ENCODE peak calls at places on chromosomes 11 and 22, in ten cellular contexts. X, B, A, D, W, F, O, R, Q and I are unnamed samples.

GRCh38 chr11:87454246-87454645 is 416.5 kb downstream of the TMEM135 start:
- DNase-seq in F (no peak), W (no peak), O (no peak), X (no peak), B (no peak), Q (no peak), D (no peak), R (no peak), A (no peak), I (peak)

GRCh38 chr11:130511765-130512164 is 63.3 kb downstream of the ADAMTS15 start:
- DNase-seq in X (no peak), F (no peak), O (no peak), D (no peak), A (no peak), W (no peak), R (no peak), Q (no peak), B (no peak), I (no peak)

GRCh38 chr11:126282361-126282741 is 542 bp upstream of the TIRAP start:
- DNase-seq in R (no peak), B (no peak), A (peak), D (no peak), X (peak), Q (peak), W (no peak), F (peak), O (no peak), I (peak)

GRCh38 chr22:19820880-19821522 is 33.7 kb downstream of the GNB1L start:
- DNase-seq in F (no peak), D (no peak), R (no peak), B (no peak), O (no peak), W (no peak), A (no peak), Q (no peak), X (no peak), I (peak)

GRCh38 chr11:90434858-90435257 is 212.0 kb upstream of the CHORDC1 start:
- DNase-seq in A (no peak), X (no peak), O (no peak), B (no peak), D (no peak), W (no peak), R (no peak), F (no peak), Q (no peak), I (no peak)

GRCh38 chr22:30436196-30436595 is 10.6 kb downstream of the MTFP1 start:
- DNase-seq in O (no peak), F (no peak), R (no peak), Q (no peak), B (no peak), X (no peak), A (no peak), D (no peak), W (no peak), I (no peak)

GRCh38 chr22:48680601-48681000 is 1147.1 kb downstream of the BRD1 start:
- DNase-seq in X (peak), R (no peak), O (no peak), Q (no peak), F (no peak), D (no peak), B (no peak), A (no peak), W (no peak), I (no peak)

GRCh38 chr11:105027671-105028070 is 4.7 kb upstream of the CASP5 start:
- DNase-seq in X (no peak), Q (no peak), R (no peak), D (no peak), F (no peak), O (no peak), W (no peak), B (no peak), A (no peak), I (no peak)